ENCODE peak calls at places on chromosomes 7 and 10, in five cellular contexts. One of them, this sample, is unnamed.

GRCh38 chr7:43083091-43083490 is 29.4 kb upstream of the HECW1 start:
- DNase-seq in foreskin fibroblast: no peak
- DNase-seq in hepatocyte: no peak
- DNase-seq in endodermal cell: no peak
- DNase-seq in colonic mucosa: no peak
- DNase-seq in this sample: no peak

GRCh38 chr7:15920953-15921352 is 234.5 kb upstream of the MEOX2 start:
- DNase-seq in colonic mucosa: no peak
- DNase-seq in hepatocyte: no peak
- DNase-seq in foreskin fibroblast: no peak
- DNase-seq in endodermal cell: no peak
- DNase-seq in this sample: no peak

GRCh38 chr10:110330675-110331074 is 26.0 kb upstream of the SMNDC1 start:
- DNase-seq in endodermal cell: no peak
- DNase-seq in foreskin fibroblast: no peak
- DNase-seq in colonic mucosa: no peak
- DNase-seq in hepatocyte: no peak
- DNase-seq in this sample: no peak

GRCh38 chr10:119728172-119728800 is 2.4 kb downstream of the INPP5F start:
- DNase-seq in colonic mucosa: no peak
- DNase-seq in endodermal cell: no peak
- DNase-seq in hepatocyte: no peak
- DNase-seq in foreskin fibroblast: no peak
- DNase-seq in this sample: no peak

GRCh38 chr10:124547651-124548168 is 86.1 kb downstream of the LHPP start:
- DNase-seq in hepatocyte: peak
- DNase-seq in endodermal cell: no peak
- DNase-seq in colonic mucosa: no peak
- DNase-seq in foreskin fibroblast: no peak
- DNase-seq in this sample: no peak

GRCh38 chr7:44224216-44224950 is 23.6 kb downstream of the YKT6 start:
- DNase-seq in hepatocyte: no peak
- DNase-seq in endodermal cell: no peak
- DNase-seq in foreskin fibroblast: no peak
- DNase-seq in colonic mucosa: no peak
- DNase-seq in this sample: no peak

GRCh38 chr10:77967611-77968022 is 41.1 kb upstream of the DLG5 start:
- DNase-seq in foreskin fibroblast: no peak
- DNase-seq in colonic mucosa: no peak
- DNase-seq in endodermal cell: no peak
- DNase-seq in hepatocyte: peak
- DNase-seq in this sample: no peak

GRCh38 chr7:107078517-107078966 is 34.0 kb downstream of the PRKAR2B start:
- DNase-seq in foreskin fibroblast: peak
- DNase-seq in endodermal cell: peak
- DNase-seq in colonic mucosa: no peak
- DNase-seq in hepatocyte: no peak
- DNase-seq in this sample: peak

GRCh38 chr7:151063212-151063561 is 3.8 kb downstream of the SLC4A2 start:
- DNase-seq in foreskin fibroblast: no peak
- DNase-seq in endodermal cell: no peak
- DNase-seq in colonic mucosa: peak
- DNase-seq in hepatocyte: peak
- DNase-seq in this sample: no peak

GRCh38 chr7:70040971-70041766 is 442.9 kb downstream of the AUTS2 start:
- DNase-seq in colonic mucosa: no peak
- DNase-seq in foreskin fibroblast: no peak
- DNase-seq in endodermal cell: no peak
- DNase-seq in hepatocyte: peak
- DNase-seq in this sample: no peak

GRCh38 chr10:77319557-77319956 is 318.1 kb downstream of the KCNMA1 start:
- DNase-seq in colonic mucosa: no peak
- DNase-seq in foreskin fibroblast: peak
- DNase-seq in hepatocyte: no peak
- DNase-seq in endodermal cell: no peak
- DNase-seq in this sample: peak

GRCh38 chr10:122112021-122112616 is 123.2 kb downstream of the TACC2 start:
- DNase-seq in hepatocyte: peak
- DNase-seq in endodermal cell: no peak
- DNase-seq in foreskin fibroblast: peak
- DNase-seq in colonic mucosa: peak
- DNase-seq in this sample: no peak

GRCh38 chr10:77565590-77566023 is 72.0 kb downstream of the KCNMA1 start:
- DNase-seq in colonic mucosa: no peak
- DNase-seq in foreskin fibroblast: no peak
- DNase-seq in hepatocyte: no peak
- DNase-seq in endodermal cell: peak
- DNase-seq in this sample: no peak

GRCh38 chr10:28797904-28798371 is 120.6 kb downstream of the BAMBI start:
- DNase-seq in endodermal cell: no peak
- DNase-seq in foreskin fibroblast: no peak
- DNase-seq in colonic mucosa: no peak
- DNase-seq in hepatocyte: no peak
- DNase-seq in this sample: no peak

GRCh38 chr10:21437770-21438382 is 87.6 kb downstream of the SKIDA1 start:
- DNase-seq in endodermal cell: peak
- DNase-seq in foreskin fibroblast: no peak
- DNase-seq in colonic mucosa: no peak
- DNase-seq in hepatocyte: no peak
- DNase-seq in this sample: no peak

GRCh38 chr10:31457858-31458257 is 138.8 kb downstream of the ZEB1 start:
- DNase-seq in foreskin fibroblast: no peak
- DNase-seq in endodermal cell: no peak
- DNase-seq in hepatocyte: no peak
- DNase-seq in colonic mucosa: no peak
- DNase-seq in this sample: no peak

GRCh38 chr10:35573786-35574185 is 31.4 kb upstream of the GJD4 start:
- DNase-seq in foreskin fibroblast: no peak
- DNase-seq in colonic mucosa: no peak
- DNase-seq in endodermal cell: no peak
- DNase-seq in hepatocyte: no peak
- DNase-seq in this sample: no peak

GRCh38 chr10:7302393-7303054 is 108.3 kb downstream of the SFMBT2 start:
- DNase-seq in colonic mucosa: no peak
- DNase-seq in foreskin fibroblast: peak
- DNase-seq in endodermal cell: no peak
- DNase-seq in hepatocyte: peak
- DNase-seq in this sample: no peak

GRCh38 chr7:80665526-80665925 is 27.1 kb downstream of the CD36 start:
- DNase-seq in colonic mucosa: no peak
- DNase-seq in foreskin fibroblast: no peak
- DNase-seq in endodermal cell: no peak
- DNase-seq in hepatocyte: no peak
- DNase-seq in this sample: no peak

GRCh38 chr10:74078037-74078436 is 72.6 kb downstream of the AP3M1 start:
- DNase-seq in colonic mucosa: no peak
- DNase-seq in endodermal cell: no peak
- DNase-seq in hepatocyte: no peak
- DNase-seq in foreskin fibroblast: no peak
- DNase-seq in this sample: no peak

GRCh38 chr7:77474756-77475155 is 58.6 kb upstream of the GSAP start:
- DNase-seq in foreskin fibroblast: no peak
- DNase-seq in hepatocyte: no peak
- DNase-seq in colonic mucosa: no peak
- DNase-seq in endodermal cell: no peak
- DNase-seq in this sample: no peak

GRCh38 chr7:77479536-77480088 is 57.5 kb upstream of the PTPN12 start:
- DNase-seq in endodermal cell: no peak
- DNase-seq in colonic mucosa: no peak
- DNase-seq in hepatocyte: peak
- DNase-seq in foreskin fibroblast: no peak
- DNase-seq in this sample: no peak

GRCh38 chr7:77476871-77477270 is 60.2 kb upstream of the PTPN12 start:
- DNase-seq in endodermal cell: no peak
- DNase-seq in hepatocyte: no peak
- DNase-seq in foreskin fibroblast: no peak
- DNase-seq in colonic mucosa: no peak
- DNase-seq in this sample: no peak

GRCh38 chr7:77473240-77474005 is 57.3 kb upstream of the GSAP start:
- DNase-seq in endodermal cell: no peak
- DNase-seq in colonic mucosa: no peak
- DNase-seq in hepatocyte: no peak
- DNase-seq in foreskin fibroblast: no peak
- DNase-seq in this sample: no peak

GRCh38 chr7:77475181-77475580 is 59.0 kb upstream of the GSAP start:
- DNase-seq in hepatocyte: no peak
- DNase-seq in colonic mucosa: no peak
- DNase-seq in foreskin fibroblast: no peak
- DNase-seq in endodermal cell: no peak
- DNase-seq in this sample: no peak
- H3K4me3 ChIP-seq in hepatocyte: no peak
- H3K4me3 ChIP-seq in colonic mucosa: no peak
- H3K4me3 ChIP-seq in foreskin fibroblast: no peak
- H3K4me3 ChIP-seq in endodermal cell: no peak
- H3K4me3 ChIP-seq in this sample: no peak

DNA sequence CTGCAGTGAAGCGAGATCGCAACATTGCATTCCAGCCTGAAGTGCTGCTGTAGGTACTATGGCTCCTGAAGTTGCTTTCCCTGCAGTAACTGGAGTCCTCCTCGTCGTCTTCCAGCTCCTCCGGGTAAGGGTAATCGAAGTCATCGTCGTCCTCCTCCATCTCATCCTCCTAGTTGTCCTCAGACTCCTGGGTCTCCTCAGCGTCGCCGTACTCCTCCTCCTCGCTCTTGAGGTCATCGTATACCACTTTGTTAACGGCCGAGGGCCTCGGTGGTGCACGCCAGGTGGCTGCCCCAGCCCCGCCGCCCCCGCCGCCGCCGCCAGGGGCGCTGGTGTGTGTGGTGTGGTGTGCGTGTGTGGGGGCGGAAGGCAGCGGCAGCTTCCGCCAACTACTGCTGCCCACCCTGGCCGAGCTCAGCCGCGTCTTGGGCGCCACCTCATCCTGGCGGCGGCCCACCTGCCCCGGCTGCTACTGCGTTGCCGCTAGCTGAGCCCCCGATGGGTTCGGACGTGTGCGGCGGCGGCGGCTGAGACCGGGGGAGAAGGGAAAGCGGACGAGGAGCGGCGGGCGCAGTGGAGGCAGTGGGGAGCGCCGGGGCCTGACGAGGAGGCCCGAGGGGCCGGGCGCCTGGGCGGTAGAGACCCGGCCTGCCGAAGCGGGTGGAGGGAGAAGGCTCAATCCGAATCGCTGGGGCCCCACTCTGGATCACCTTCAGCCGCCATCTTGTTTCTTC is 11.8 kb upstream of the ACBD5 start:
- DNase-seq in colonic mucosa: peak
- DNase-seq in endodermal cell: peak
- DNase-seq in foreskin fibroblast: peak
- DNase-seq in hepatocyte: peak
- DNase-seq in this sample: no peak
- TF ChIP-seq CTCF in colonic mucosa: peak
- TF ChIP-seq CTCF in endodermal cell: peak
- TF ChIP-seq CTCF in foreskin fibroblast: peak
- TF ChIP-seq CTCF in hepatocyte: peak
- TF ChIP-seq CTCF in this sample: peak

DNA sequence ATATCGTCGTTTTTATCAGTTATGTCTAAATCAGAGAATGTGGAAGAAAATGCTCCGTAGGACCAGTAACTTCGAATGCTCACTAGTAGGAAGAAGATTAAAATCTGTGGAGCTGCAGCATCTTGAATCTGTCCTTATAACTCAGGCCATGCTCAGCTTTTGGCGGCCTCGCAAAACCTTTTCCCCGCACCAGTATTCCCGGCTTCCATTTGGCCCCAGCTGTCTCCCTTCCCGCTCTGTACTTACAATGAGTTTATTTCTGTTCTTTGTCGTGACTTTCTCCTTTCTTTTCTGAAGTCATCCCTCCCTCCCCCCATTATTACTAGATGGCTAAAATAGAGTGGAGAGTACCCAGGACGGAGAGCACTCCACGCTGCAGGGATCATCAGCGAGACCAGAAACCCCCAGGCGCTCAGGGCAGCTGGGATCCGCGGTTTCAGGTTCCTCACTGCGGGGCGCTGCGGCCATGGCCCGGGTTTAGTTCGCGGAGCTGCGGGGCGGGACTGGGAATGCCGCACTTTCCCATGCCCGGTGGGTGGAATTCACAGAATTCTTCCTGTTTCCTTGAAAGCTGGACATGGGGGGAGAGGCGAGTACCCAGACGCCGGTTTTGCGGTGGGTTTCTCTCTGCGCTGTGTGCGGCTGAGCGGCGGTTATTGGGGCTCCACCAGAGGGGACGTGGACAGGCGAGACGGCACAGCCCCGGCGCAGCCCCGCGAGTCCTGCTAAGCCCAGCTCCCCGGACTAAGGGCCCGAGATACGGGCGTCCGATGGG is 183.5 kb downstream of the POM121L12 start:
- DNase-seq in foreskin fibroblast: no peak
- DNase-seq in hepatocyte: peak
- DNase-seq in colonic mucosa: no peak
- DNase-seq in endodermal cell: peak
- DNase-seq in this sample: no peak
- H3K4me3 ChIP-seq in foreskin fibroblast: no peak
- H3K4me3 ChIP-seq in hepatocyte: peak
- H3K4me3 ChIP-seq in colonic mucosa: no peak
- H3K4me3 ChIP-seq in endodermal cell: peak
- H3K4me3 ChIP-seq in this sample: no peak

GRCh38 chr7:20311743-20312042 is 19.0 kb upstream of the ITGB8 start:
- DNase-seq in endodermal cell: no peak
- DNase-seq in foreskin fibroblast: no peak
- DNase-seq in colonic mucosa: no peak
- DNase-seq in hepatocyte: no peak
- DNase-seq in this sample: no peak

GRCh38 chr7:20314216-20314615 is 16.5 kb upstream of the ITGB8 start:
- DNase-seq in endodermal cell: no peak
- DNase-seq in foreskin fibroblast: no peak
- DNase-seq in colonic mucosa: no peak
- DNase-seq in hepatocyte: no peak
- DNase-seq in this sample: no peak

GRCh38 chr7:20312562-20312961 is 18.1 kb upstream of the ITGB8 start:
- DNase-seq in endodermal cell: no peak
- DNase-seq in colonic mucosa: no peak
- DNase-seq in foreskin fibroblast: no peak
- DNase-seq in hepatocyte: no peak
- DNase-seq in this sample: no peak

GRCh38 chr7:20307901-20308300 is 22.8 kb upstream of the ITGB8 start:
- DNase-seq in hepatocyte: no peak
- DNase-seq in foreskin fibroblast: no peak
- DNase-seq in colonic mucosa: no peak
- DNase-seq in endodermal cell: no peak
- DNase-seq in this sample: no peak

GRCh38 chr7:20310963-20311742 is 19.5 kb upstream of the ITGB8 start:
- DNase-seq in colonic mucosa: no peak
- DNase-seq in endodermal cell: no peak
- DNase-seq in foreskin fibroblast: no peak
- DNase-seq in hepatocyte: peak
- DNase-seq in this sample: no peak
- TF ChIP-seq CTCF in colonic mucosa: peak
- TF ChIP-seq CTCF in endodermal cell: peak
- TF ChIP-seq CTCF in foreskin fibroblast: peak
- TF ChIP-seq CTCF in hepatocyte: peak
- TF ChIP-seq CTCF in this sample: peak